ENCODE peak calls at places on chromosome 4, in nine cellular contexts. W is SJSA1, D is breast epithelium, N is upper lobe of right lung, M is pancreas, F is suprapubic skin, H is astrocyte, O is cardiac muscle cell, L is fibroblast of lung. T is an unnamed sample. For H3K27me3, the result is how much of the 10 kb centered on the place peaks cover.

GRCh38 chr4:140556372-140557085 is 12.2 kb downstream of the UCP1 start:
- DNase-seq in D (no peak), L (no peak), H (no peak), M (no peak), O (no peak), W (no peak), F (no peak), N (no peak), T (no peak)

GRCh38 chr4:55931833-55932232 is 16.9 kb upstream of the CEP135 start:
- DNase-seq in N (no peak), F (no peak), W (peak), D (no peak), L (no peak), M (no peak), H (peak), O (peak), T (no peak)

GRCh38 chr4:138650917-138651564 is 364.5 kb upstream of the NOCT start:
- DNase-seq in N (no peak), F (no peak), D (no peak), W (no peak), H (peak), M (no peak), O (peak), L (peak), T (no peak)

GRCh38 chr4:85787133-85787532 is 312.2 kb downstream of the ARHGAP24 start:
- DNase-seq in N (no peak), O (peak), L (peak), H (peak), F (no peak), M (no peak), W (peak), D (no peak), T (no peak)

GRCh38 chr4:87950516-87950915 is 25.0 kb upstream of the SPP1 start:
- DNase-seq in F (no peak), N (no peak), W (no peak), D (no peak), O (no peak), M (no peak), L (no peak), H (no peak), T (no peak)

GRCh38 chr4:123235431-123235830 is 161.2 kb upstream of the SPRY1 start:
- DNase-seq in W (peak), H (peak), L (no peak), D (no peak), M (no peak), N (no peak), O (no peak), F (no peak), T (no peak)

GRCh38 chr4:170047774-170048354 is 21.7 kb upstream of the MFAP3L start:
- DNase-seq in H (peak), D (peak), O (peak), W (peak), L (peak), N (no peak), M (peak), F (no peak), T (no peak)

GRCh38 chr4:33924239-33924638 is 2320.1 kb downstream of the ARAP2 start:
- DNase-seq in M (no peak), F (no peak), D (no peak), N (no peak), O (peak), W (no peak), H (peak), L (peak), T (no peak)

GRCh38 chr4:150820409-150820808 is 194.7 kb downstream of the LRBA start:
- DNase-seq in L (no peak), M (no peak), H (no peak), N (no peak), O (no peak), W (no peak), D (no peak), F (no peak), T (no peak)

GRCh38 chr4:141346144-141346543 is 125.4 kb downstream of the ZNF330 start:
- DNase-seq in N (no peak), W (peak), O (peak), L (peak), F (no peak), D (no peak), M (peak), H (peak), T (no peak)

GRCh38 chr4:100317032-100317864 is 127.0 kb upstream of the DDIT4L start:
- DNase-seq in D (no peak), W (no peak), M (no peak), L (peak), N (no peak), F (no peak), H (no peak), O (peak), T (no peak)

GRCh38 chr4:140238353-140239041 is 84.5 kb upstream of the MAML3 start:
- DNase-seq in N (peak), M (peak), D (peak), F (peak), L (peak), W (no peak), H (peak), O (peak), T (no peak)

GRCh38 chr4:125750827-125751466 is 436.2 kb downstream of the FAT4 start:
- DNase-seq in L (peak), F (no peak), H (peak), O (peak), W (peak), M (peak), D (no peak), N (no peak), T (no peak)

GRCh38 chr4:71607109-71607508 is 176.8 kb downstream of the GC start:
- DNase-seq in L (no peak), F (no peak), W (no peak), N (no peak), M (no peak), D (no peak), H (no peak), O (no peak), T (no peak)

GRCh38 chr4:38867478-38868054 is at the start of gene FAM114A1:
- DNase-seq in N (peak), M (peak), D (peak), W (peak), L (peak), H (peak), F (peak), O (peak), T (peak)

GRCh38 chr4:152094851-152095700 is 334.3 kb upstream of the GATB start:
- DNase-seq in O (peak), W (no peak), M (no peak), H (peak), L (peak), N (no peak), F (no peak), D (no peak), T (no peak)

GRCh38 chr4:32000846-32001488 is 1280.8 kb downstream of the PCDH7 start:
- DNase-seq in N (no peak), L (no peak), O (no peak), M (no peak), H (no peak), W (no peak), F (no peak), D (no peak), T (no peak)

GRCh38 chr4:127846061-127846460 is 34.6 kb upstream of the PLK4 start:
- DNase-seq in F (no peak), N (no peak), W (no peak), L (no peak), D (no peak), M (no peak), O (no peak), H (no peak), T (no peak)

GRCh38 chr4:79065262-79065661 is 126.0 kb upstream of the PAQR3 start:
- DNase-seq in F (no peak), N (no peak), W (no peak), L (no peak), M (no peak), H (no peak), D (no peak), O (no peak), T (no peak)

GRCh38 chr4:88771883-88772450 is 74.3 kb upstream of the NAP1L5 start:
- DNase-seq in O (no peak), F (no peak), D (no peak), N (no peak), M (no peak), W (no peak), L (no peak), H (no peak), T (no peak)

GRCh38 chr4:118817178-118817930 is 18.6 kb downstream of the SEC24D start:
- DNase-seq in F (no peak), W (no peak), N (no peak), L (no peak), H (no peak), M (no peak), O (no peak), D (no peak), T (no peak)

GRCh38 chr4:157978680-157979361 is 194.0 kb downstream of the GASK1B start:
- DNase-seq in N (peak), O (peak), W (peak), L (peak), H (peak), D (no peak), M (peak), F (no peak), T (no peak)

GRCh38 chr4:83224502-83225197 is 59.9 kb downstream of the COQ2 start:
- DNase-seq in L (no peak), F (no peak), M (no peak), O (no peak), D (no peak), W (no peak), N (no peak), H (no peak), T (no peak)

GRCh38 chr4:24991015-24991414 is 39.7 kb downstream of the LGI2 start:
- DNase-seq in H (peak), F (no peak), D (no peak), L (peak), W (no peak), M (no peak), N (no peak), O (peak), T (no peak)

GRCh38 chr4:184814686-184815045 is 11.1 kb downstream of the ACSL1 start:
- DNase-seq in W (peak), H (peak), O (no peak), L (no peak), F (no peak), M (no peak), D (no peak), N (no peak), T (no peak)

GRCh38 chr4:71827811-71828210 is 43.9 kb upstream of the GC start:
- DNase-seq in N (no peak), H (no peak), M (no peak), O (no peak), L (no peak), W (no peak), F (no peak), D (no peak), T (no peak)

DNA sequence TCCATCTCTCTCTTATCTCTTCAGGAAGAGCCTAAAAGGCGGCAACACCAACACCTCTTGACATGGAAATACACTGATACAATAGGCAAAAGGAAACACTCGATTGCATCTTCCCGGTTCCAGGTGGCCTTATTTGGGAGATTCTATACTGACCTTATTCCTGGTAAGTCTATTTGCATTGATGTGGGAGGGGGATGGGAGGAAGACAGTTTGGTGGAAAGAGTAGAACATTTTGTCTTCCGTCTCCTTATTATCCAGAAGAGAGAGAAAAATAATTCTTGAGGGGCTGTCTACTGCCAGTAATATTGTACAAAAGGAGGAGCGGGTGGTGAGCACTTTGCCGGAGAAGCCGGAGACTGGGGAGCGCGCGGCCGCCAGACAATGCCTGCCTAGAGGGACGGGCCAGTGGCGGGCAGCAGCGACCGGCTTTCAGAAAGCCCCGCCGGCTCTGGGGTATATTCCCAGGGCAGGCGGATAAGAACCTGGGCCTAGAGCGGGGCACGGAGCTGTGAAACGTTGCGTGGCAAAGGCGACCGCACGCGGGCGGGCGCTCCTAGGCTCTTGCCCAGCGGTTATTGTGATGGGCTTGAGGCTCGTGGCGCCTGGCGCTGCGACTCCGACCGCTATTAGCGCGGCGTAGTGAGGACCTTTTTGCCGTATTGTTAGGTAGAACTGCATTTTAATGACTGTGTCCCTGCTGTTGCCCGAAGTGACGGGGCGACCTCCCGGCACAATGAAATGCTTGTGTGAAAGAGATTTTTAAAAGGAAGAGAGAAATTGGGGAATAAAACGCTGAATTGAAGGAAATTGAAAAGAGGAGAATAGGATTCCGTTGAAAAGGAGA is 520 bp downstream of the PRDM8 start:
- DNase-seq in H (no peak), D (no peak), O (peak), N (peak), M (no peak), W (no peak), L (no peak), F (no peak), T (no peak)
- H3K27me3 ChIP-seq in H (under half), D (half or more), O (half or more), N (half or more), M (under half), W (under half), L (under half), F (half or more), T (under half)

DNA sequence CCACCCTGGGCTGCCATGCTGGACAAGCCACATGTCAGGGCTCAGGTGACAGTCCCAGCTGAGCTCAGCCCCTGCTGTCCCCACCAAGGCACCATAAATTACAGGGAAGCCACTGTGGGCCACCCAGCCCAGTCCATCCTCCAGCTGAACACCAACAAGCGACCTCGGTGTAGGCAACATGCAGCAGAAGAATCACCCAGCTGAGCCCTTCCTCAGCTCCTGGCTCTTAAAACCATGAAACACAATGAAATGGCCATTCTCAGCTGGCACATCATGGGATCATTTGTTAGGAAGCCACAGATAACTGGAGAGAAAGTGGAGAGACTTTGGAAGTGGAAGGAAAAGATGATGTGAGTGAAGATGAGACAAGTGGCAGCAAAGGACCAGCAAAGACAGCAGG is 23.3 kb upstream of the MAN2B2 start:
- DNase-seq in M (no peak), H (no peak), N (no peak), W (no peak), F (no peak), D (no peak), O (no peak), L (no peak), T (no peak)
- H3K27me3 ChIP-seq in M (under half), H (under half), N (under half), W (under half), F (half or more), D (under half), O (half or more), L (under half), T (under half)

DNA sequence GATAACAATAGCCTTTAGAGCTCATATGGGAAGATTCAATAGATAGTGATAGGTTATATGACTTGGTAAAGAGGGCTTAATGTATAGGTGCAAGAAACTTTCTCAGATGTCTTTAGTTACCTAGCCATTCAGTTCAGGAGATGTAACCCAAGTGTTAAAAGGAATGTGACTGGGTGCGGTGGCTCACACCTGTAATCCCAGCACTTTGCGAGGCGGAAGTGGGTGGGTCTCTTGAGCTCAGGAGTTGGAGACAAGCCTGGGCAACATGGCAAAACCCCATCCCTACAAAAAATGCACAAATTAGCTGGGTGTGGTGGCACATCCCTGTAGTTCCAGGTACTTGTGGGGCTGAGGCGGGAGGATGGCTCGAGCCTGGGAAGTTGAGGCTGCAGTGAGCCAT is 7.9 kb downstream of the TET2 start:
- DNase-seq in N (no peak), F (no peak), M (no peak), D (no peak), L (no peak), W (no peak), O (no peak), H (no peak), T (no peak)
- H3K27me3 ChIP-seq in N (under half), F (under half), M (under half), D (under half), L (under half), W (under half), O (under half), H (under half), T (under half)

GRCh38 chr4:82042042-82042441 is 331.7 kb downstream of the HNRNPD start:
- DNase-seq in M (no peak), D (no peak), F (no peak), O (no peak), H (no peak), L (no peak), W (no peak), N (no peak), T (no peak)
- H3K27me3 ChIP-seq in M (under half), D (under half), F (under half), O (under half), H (under half), L (under half), W (under half), N (under half), T (under half)

GRCh38 chr4:188613976-188614375 is 474.7 kb downstream of the TRIML1 start:
- DNase-seq in D (no peak), H (no peak), M (no peak), L (no peak), W (no peak), O (no peak), N (no peak), F (no peak), T (no peak)

GRCh38 chr4:188606635-188607034 is 467.4 kb downstream of the TRIML1 start:
- DNase-seq in M (no peak), H (no peak), L (no peak), D (no peak), N (no peak), F (no peak), O (no peak), W (no peak), T (no peak)

GRCh38 chr4:188611143-188611542 is 471.9 kb downstream of the TRIML1 start:
- DNase-seq in F (no peak), H (no peak), N (no peak), D (no peak), M (no peak), W (no peak), O (no peak), L (no peak), T (no peak)
- H3K27me3 ChIP-seq in F (under half), H (under half), N (under half), D (under half), M (under half), W (under half), O (under half), L (under half), T (under half)

DNA sequence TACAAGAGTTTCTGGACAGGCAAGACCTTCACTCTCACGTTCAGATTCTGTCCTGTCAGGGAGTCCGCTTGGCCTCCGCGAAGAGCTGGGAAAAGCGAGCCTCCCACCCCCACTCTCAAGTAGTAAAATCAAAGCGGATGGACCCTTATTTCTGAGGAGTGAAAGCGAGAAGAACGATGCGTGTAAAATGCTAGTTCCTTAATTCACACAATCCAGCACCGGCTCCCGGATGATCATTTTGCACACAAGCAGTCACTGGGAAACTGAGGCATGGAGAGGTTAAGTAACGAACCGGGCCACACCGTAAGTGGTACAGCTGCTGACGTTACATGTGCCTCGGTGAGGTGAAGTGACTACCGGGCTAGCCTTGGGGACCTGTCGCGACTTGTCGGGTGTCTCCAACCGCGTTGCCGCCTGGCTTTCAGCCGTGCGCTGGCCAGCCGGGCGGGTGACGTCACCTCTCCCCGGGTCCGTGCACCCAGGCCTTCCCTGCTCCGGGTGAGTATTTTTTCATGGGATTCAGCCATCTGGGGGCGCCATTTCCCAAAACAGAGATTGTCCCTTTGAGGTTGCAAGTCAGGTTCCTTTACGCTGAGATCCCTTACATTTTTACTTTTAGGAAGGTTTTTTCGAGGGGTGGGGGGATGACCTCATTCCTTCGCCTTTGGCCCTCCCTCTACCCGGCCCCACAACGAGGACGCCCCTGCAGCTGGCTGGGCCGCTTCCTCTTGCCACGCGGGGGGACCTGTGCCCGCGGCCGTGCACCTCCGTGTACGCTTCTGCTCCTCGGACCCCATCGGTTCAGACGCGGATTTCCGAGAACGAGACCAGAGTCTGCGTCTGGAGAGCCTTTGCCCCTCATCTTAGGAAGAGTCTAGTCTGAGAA is 3.4 kb upstream of the SFRP2 start:
- DNase-seq in H (no peak), W (no peak), F (peak), N (peak), O (peak), L (peak), M (peak), D (peak), T (no peak)
- H3K27me3 ChIP-seq in H (half or more), W (under half), F (half or more), N (half or more), O (half or more), L (under half), M (under half), D (half or more), T (half or more)

DNA sequence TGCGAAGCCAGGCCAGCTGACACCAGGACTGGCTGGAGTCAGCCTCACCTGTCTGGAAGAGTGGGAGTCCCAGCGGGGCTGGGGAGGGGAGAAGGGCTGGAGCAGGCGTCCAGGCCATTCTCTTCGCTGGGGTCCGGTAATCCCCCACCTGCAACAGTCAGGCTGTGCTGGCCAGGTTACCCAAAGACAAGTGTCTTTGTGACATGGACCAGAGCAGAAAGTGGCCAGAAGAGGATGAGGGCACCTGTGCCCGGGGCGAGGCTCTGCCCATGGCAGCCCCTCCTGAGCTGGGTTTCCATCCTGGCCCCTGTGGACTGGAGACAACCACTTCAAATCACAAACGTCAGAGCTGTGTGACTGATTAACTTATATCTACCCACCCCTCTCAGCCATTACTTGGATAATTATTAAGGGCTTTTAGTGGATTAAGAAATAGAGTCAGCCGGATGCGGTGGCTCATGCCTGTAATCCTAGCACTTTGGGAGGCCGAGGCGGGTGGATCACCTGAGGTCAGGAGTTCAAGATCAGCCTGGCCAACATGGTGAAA is 1.6 kb upstream of the FAM53A start:
- DNase-seq in L (no peak), H (no peak), W (no peak), F (no peak), O (no peak), M (peak), N (no peak), D (no peak), T (no peak)
- H3K27me3 ChIP-seq in L (under half), H (under half), W (under half), F (under half), O (under half), M (under half), N (under half), D (under half), T (under half)

T was measured in RWPE2.